ENCODE peak calls at places on chromosomes 1 and 21, in four cellular contexts. One of them, this sample, is unnamed.

GRCh38 chr1:64843675-64844074 is 98.8 kb downstream of the RAVER2 start:
- DNase-seq in GM13977: no peak
- DNase-seq in GM10248: no peak
- DNase-seq in endothelial cell: no peak
- DNase-seq in this sample: no peak

GRCh38 chr1:90671736-90672135 is 45.4 kb downstream of the BARHL2 start:
- DNase-seq in GM13977: no peak
- DNase-seq in GM10248: no peak
- DNase-seq in endothelial cell: no peak
- DNase-seq in this sample: no peak

GRCh38 chr1:81670286-81670685 is 130.4 kb upstream of the ADGRL2 start:
- DNase-seq in GM13977: no peak
- DNase-seq in GM10248: no peak
- DNase-seq in endothelial cell: no peak
- DNase-seq in this sample: peak

GRCh38 chr1:207831517-207832327 is 79.2 kb downstream of the CD34 start:
- DNase-seq in GM13977: peak
- DNase-seq in GM10248: peak
- DNase-seq in endothelial cell: no peak
- DNase-seq in this sample: no peak

GRCh38 chr1:6454856-6455751 is 10.9 kb downstream of the TNFRSF25 start:
- DNase-seq in GM13977: no peak
- DNase-seq in GM10248: no peak
- DNase-seq in endothelial cell: peak
- DNase-seq in this sample: no peak

GRCh38 chr1:40768146-40768990 is 15.2 kb upstream of the KCNQ4 start:
- DNase-seq in GM13977: no peak
- DNase-seq in GM10248: no peak
- DNase-seq in endothelial cell: no peak
- DNase-seq in this sample: no peak

GRCh38 chr1:206800411-206800810 is 28.1 kb upstream of the IL10 start:
- DNase-seq in GM13977: no peak
- DNase-seq in GM10248: no peak
- DNase-seq in endothelial cell: no peak
- DNase-seq in this sample: peak

GRCh38 chr1:38250356-38250755 is 203.8 kb upstream of the POU3F1 start:
- DNase-seq in GM13977: no peak
- DNase-seq in GM10248: no peak
- DNase-seq in endothelial cell: no peak
- DNase-seq in this sample: no peak

GRCh38 chr1:24720152-24720551 is 25.1 kb upstream of the CLIC4 start:
- DNase-seq in GM13977: no peak
- DNase-seq in GM10248: no peak
- DNase-seq in endothelial cell: peak
- DNase-seq in this sample: peak

GRCh38 chr1:215845224-215845902 is 278.3 kb downstream of the KCTD3 start:
- DNase-seq in GM13977: no peak
- DNase-seq in GM10248: no peak
- DNase-seq in endothelial cell: no peak
- DNase-seq in this sample: peak

GRCh38 chr1:33317354-33317753 is 3.5 kb downstream of the A3GALT2 start:
- DNase-seq in GM13977: no peak
- DNase-seq in GM10248: no peak
- DNase-seq in endothelial cell: no peak
- DNase-seq in this sample: no peak

GRCh38 chr1:15151871-15152270 is 1.7 kb upstream of the TMEM51 start:
- DNase-seq in GM13977: no peak
- DNase-seq in GM10248: no peak
- DNase-seq in endothelial cell: no peak
- DNase-seq in this sample: no peak

GRCh38 chr1:30919025-30919881 is 10.7 kb upstream of the SDC3 start:
- DNase-seq in GM13977: no peak
- DNase-seq in GM10248: no peak
- DNase-seq in endothelial cell: no peak
- DNase-seq in this sample: peak

GRCh38 chr21:36847189-36847588 is 119.3 kb downstream of the HLCS start:
- DNase-seq in GM13977: no peak
- DNase-seq in GM10248: no peak
- DNase-seq in endothelial cell: no peak
- DNase-seq in this sample: peak

GRCh38 chr21:23876925-23877558 is 1730.2 kb downstream of the MRPL39 start:
- DNase-seq in GM13977: no peak
- DNase-seq in GM10248: no peak
- DNase-seq in endothelial cell: no peak
- DNase-seq in this sample: peak

GRCh38 chr1:100440075-100440809 is 87.9 kb downstream of the CDC14A start:
- DNase-seq in GM13977: peak
- DNase-seq in GM10248: peak
- DNase-seq in endothelial cell: no peak
- DNase-seq in this sample: no peak

GRCh38 chr1:6912507-6912906 is 127.3 kb downstream of the CAMTA1 start:
- DNase-seq in GM13977: no peak
- DNase-seq in GM10248: no peak
- DNase-seq in endothelial cell: no peak
- DNase-seq in this sample: no peak

GRCh38 chr1:207822602-207823451 is 71.0 kb downstream of the CD46 start:
- DNase-seq in GM13977: peak
- DNase-seq in GM10248: peak
- DNase-seq in endothelial cell: no peak
- DNase-seq in this sample: peak

GRCh38 chr1:25061596-25061995 is 131.5 kb upstream of the RUNX3 start:
- DNase-seq in GM13977: no peak
- DNase-seq in GM10248: no peak
- DNase-seq in endothelial cell: no peak
- DNase-seq in this sample: no peak

GRCh38 chr1:66294692-66295384 is 239.1 kb upstream of the SGIP1 start:
- DNase-seq in GM13977: no peak
- DNase-seq in GM10248: no peak
- DNase-seq in endothelial cell: no peak
- DNase-seq in this sample: peak

GRCh38 chr1:228101614-228101993 is 1.5 kb downstream of the C1orf35 start:
- DNase-seq in GM13977: no peak
- DNase-seq in GM10248: peak
- DNase-seq in endothelial cell: no peak
- DNase-seq in this sample: peak

GRCh38 chr1:2412773-2413494 is 570 bp upstream of the PEX10 start:
- DNase-seq in GM13977: peak
- DNase-seq in GM10248: peak
- DNase-seq in endothelial cell: no peak
- DNase-seq in this sample: peak

GRCh38 chr1:239899747-239900146 is 191.9 kb upstream of the FMN2 start:
- DNase-seq in GM13977: no peak
- DNase-seq in GM10248: no peak
- DNase-seq in endothelial cell: no peak
- DNase-seq in this sample: no peak

GRCh38 chr1:227780101-227781044 is 35.1 kb upstream of the PRSS38 start:
- DNase-seq in GM13977: no peak
- DNase-seq in GM10248: no peak
- DNase-seq in endothelial cell: no peak
- DNase-seq in this sample: no peak

GRCh38 chr1:60746278-60746761 is 336.0 kb upstream of the NFIA start:
- DNase-seq in GM13977: no peak
- DNase-seq in GM10248: no peak
- DNase-seq in endothelial cell: no peak
- DNase-seq in this sample: no peak

GRCh38 chr1:182029002-182029378 is 32.5 kb downstream of the ZNF648 start:
- DNase-seq in GM13977: no peak
- DNase-seq in GM10248: no peak
- DNase-seq in endothelial cell: no peak
- DNase-seq in this sample: no peak

GRCh38 chr1:182035097-182035770 is 26.3 kb downstream of the ZNF648 start:
- DNase-seq in GM13977: no peak
- DNase-seq in GM10248: no peak
- DNase-seq in endothelial cell: no peak
- DNase-seq in this sample: no peak

GRCh38 chr1:182032251-182032650 is 29.3 kb downstream of the ZNF648 start:
- DNase-seq in GM13977: no peak
- DNase-seq in GM10248: no peak
- DNase-seq in endothelial cell: no peak
- DNase-seq in this sample: no peak

GRCh38 chr1:182029379-182030331 is 31.9 kb downstream of the ZNF648 start:
- DNase-seq in GM13977: peak
- DNase-seq in GM10248: peak
- DNase-seq in endothelial cell: peak
- DNase-seq in this sample: peak
- TF ChIP-seq CTCF in GM13977: peak
- TF ChIP-seq CTCF in GM10248: peak
- TF ChIP-seq CTCF in endothelial cell: peak
- TF ChIP-seq CTCF in this sample: peak

DNA sequence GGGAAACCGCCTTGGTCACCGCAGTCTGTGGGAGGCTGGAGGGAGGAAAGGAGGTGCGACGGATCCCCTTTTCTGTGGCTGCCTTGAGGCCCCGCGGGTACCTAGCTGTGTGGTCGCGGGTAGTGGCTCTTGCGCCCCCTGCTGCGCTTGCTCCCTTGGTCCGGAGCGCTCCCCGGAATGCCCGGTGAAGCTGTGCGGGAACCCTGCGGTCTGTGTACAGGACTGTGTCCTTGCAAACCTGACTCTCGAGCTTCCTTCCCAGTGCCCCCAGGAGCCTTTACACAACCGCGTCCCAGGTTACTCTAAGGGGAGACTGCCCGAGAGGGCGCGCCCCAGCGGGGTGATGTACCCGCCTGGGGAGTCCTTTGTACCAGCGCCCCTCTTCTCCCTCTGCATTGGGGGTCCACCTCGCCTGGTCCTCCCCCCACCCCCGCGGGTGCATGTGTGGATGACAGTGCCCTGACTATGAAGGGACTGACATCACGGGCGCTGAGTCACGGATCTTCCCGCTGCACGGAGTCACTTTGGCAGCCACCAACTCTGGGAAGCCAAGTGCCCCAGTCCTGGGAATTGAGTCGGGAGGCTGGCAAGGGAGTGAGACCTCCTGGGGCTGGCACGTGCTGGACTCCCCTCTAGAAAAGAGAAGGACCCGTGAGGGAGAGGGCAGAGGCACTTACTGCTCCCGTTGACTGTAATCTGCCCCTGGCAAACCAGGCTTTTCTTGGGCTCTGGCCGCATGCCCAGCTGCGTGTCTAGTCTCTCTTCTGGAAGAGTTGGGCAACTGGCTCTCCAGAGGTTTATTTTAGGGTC is 824 bp downstream of the IL6R start:
- DNase-seq in GM13977: no peak
- DNase-seq in GM10248: no peak
- DNase-seq in endothelial cell: peak
- DNase-seq in this sample: peak
- TF ChIP-seq CTCF in GM13977: peak
- TF ChIP-seq CTCF in GM10248: peak
- TF ChIP-seq CTCF in endothelial cell: no peak
- TF ChIP-seq CTCF in this sample: peak

GRCh38 chr1:203041351-203041932 is 15.2 kb downstream of the PPFIA4 start:
- DNase-seq in GM13977: no peak
- DNase-seq in GM10248: no peak
- DNase-seq in endothelial cell: no peak
- DNase-seq in this sample: no peak

GRCh38 chr1:203040518-203041275 is 14.4 kb downstream of the PPFIA4 start:
- DNase-seq in GM13977: no peak
- DNase-seq in GM10248: no peak
- DNase-seq in endothelial cell: no peak
- DNase-seq in this sample: no peak

GRCh38 chr1:203038891-203039608 is 12.8 kb downstream of the PPFIA4 start:
- DNase-seq in GM13977: peak
- DNase-seq in GM10248: peak
- DNase-seq in endothelial cell: peak
- DNase-seq in this sample: peak

GRCh38 chr1:203038217-203038741 is 12.0 kb downstream of the PPFIA4 start:
- DNase-seq in GM13977: no peak
- DNase-seq in GM10248: no peak
- DNase-seq in endothelial cell: no peak
- DNase-seq in this sample: peak

GRCh38 chr1:203039609-203040517 is 13.6 kb downstream of the PPFIA4 start:
- DNase-seq in GM13977: no peak
- DNase-seq in GM10248: no peak
- DNase-seq in endothelial cell: peak
- DNase-seq in this sample: peak
- TF ChIP-seq CTCF in GM13977: peak
- TF ChIP-seq CTCF in GM10248: no peak
- TF ChIP-seq CTCF in endothelial cell: peak
- TF ChIP-seq CTCF in this sample: peak

GRCh38 chr1:198686069-198686728 is 47.4 kb downstream of the PTPRC start:
- DNase-seq in GM13977: no peak
- DNase-seq in GM10248: no peak
- DNase-seq in endothelial cell: no peak
- DNase-seq in this sample: peak
- TF ChIP-seq CTCF in GM13977: peak
- TF ChIP-seq CTCF in GM10248: peak
- TF ChIP-seq CTCF in endothelial cell: no peak
- TF ChIP-seq CTCF in this sample: peak

GRCh38 chr1:79215311-79215710 is 208.8 kb upstream of the ADGRL4 start:
- DNase-seq in GM13977: no peak
- DNase-seq in GM10248: no peak
- DNase-seq in endothelial cell: no peak
- DNase-seq in this sample: no peak
- TF ChIP-seq CTCF in GM13977: no peak
- TF ChIP-seq CTCF in GM10248: no peak
- TF ChIP-seq CTCF in endothelial cell: no peak
- TF ChIP-seq CTCF in this sample: no peak

DNA sequence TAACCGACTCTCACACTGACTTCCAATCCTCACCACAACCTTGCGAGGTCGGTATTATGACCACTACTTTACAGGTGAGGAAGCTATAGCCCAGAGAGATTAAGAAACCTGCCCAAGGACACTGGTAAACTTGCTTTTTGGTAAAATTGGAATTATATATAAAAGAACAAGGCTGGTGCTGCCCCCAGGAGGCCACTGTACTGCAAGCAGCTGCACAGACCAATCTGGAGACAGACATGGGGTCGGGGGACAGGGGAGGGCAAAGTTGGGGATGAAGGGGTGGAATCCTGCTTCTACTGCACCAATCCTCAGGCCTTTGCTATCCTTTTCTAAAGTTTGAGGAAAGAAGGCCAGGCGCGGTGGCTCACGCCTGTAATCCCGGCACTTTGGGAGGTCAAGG is 280.8 kb downstream of the SPATA17 start:
- DNase-seq in GM13977: no peak
- DNase-seq in GM10248: no peak
- DNase-seq in endothelial cell: no peak
- DNase-seq in this sample: peak
- TF ChIP-seq CTCF in GM13977: no peak
- TF ChIP-seq CTCF in GM10248: no peak
- TF ChIP-seq CTCF in endothelial cell: no peak
- TF ChIP-seq CTCF in this sample: peak